ENCODE peak calls at places on chromosomes 6 and 20, in eight cellular contexts. One of them, this sample, is unnamed.

GRCh38 chr6:20729086-20729485 is 194.8 kb downstream of the CDKAL1 start:
- DNase-seq in HEK293T: no peak
- DNase-seq in heart left ventricle: no peak
- DNase-seq in KBM-7: no peak
- DNase-seq in M059J: no peak
- DNase-seq in IMR-90: no peak
- DNase-seq in activated CD4-positive, alpha-beta memory T cell treated with anti-CD3 and anti-CD28 coated beads for 36 hours: no peak
- DNase-seq in HFFc6: no peak
- DNase-seq in this sample: no peak

GRCh38 chr20:47389867-47390347 is 33.4 kb upstream of the ZMYND8 start:
- DNase-seq in HEK293T: no peak
- DNase-seq in heart left ventricle: no peak
- DNase-seq in KBM-7: no peak
- DNase-seq in M059J: peak; percentile 96
- DNase-seq in IMR-90: peak; percentile 53
- DNase-seq in activated CD4-positive, alpha-beta memory T cell treated with anti-CD3 and anti-CD28 coated beads for 36 hours: no peak
- DNase-seq in HFFc6: peak; percentile 86
- DNase-seq in this sample: peak; percentile 77

GRCh38 chr6:106163446-106163965 is 77.4 kb downstream of the PRDM1 start:
- DNase-seq in HEK293T: peak; percentile 17
- DNase-seq in heart left ventricle: no peak
- DNase-seq in KBM-7: peak; percentile 59
- DNase-seq in M059J: peak; percentile 96
- DNase-seq in IMR-90: peak; percentile 76
- DNase-seq in activated CD4-positive, alpha-beta memory T cell treated with anti-CD3 and anti-CD28 coated beads for 36 hours: peak; percentile 80
- DNase-seq in HFFc6: peak; percentile 82
- DNase-seq in this sample: peak; percentile 92

GRCh38 chr6:165674155-165675029 is 11.4 kb upstream of the PDE10A start:
- DNase-seq in HEK293T: peak; percentile 83
- DNase-seq in heart left ventricle: no peak
- DNase-seq in KBM-7: peak; percentile 14
- DNase-seq in M059J: no peak
- DNase-seq in IMR-90: no peak
- DNase-seq in activated CD4-positive, alpha-beta memory T cell treated with anti-CD3 and anti-CD28 coated beads for 36 hours: no peak
- DNase-seq in HFFc6: no peak
- DNase-seq in this sample: no peak

GRCh38 chr6:129959358-129959930 is 58.9 kb upstream of the L3MBTL3 start:
- DNase-seq in HEK293T: no peak
- DNase-seq in heart left ventricle: no peak
- DNase-seq in KBM-7: no peak
- DNase-seq in M059J: peak; percentile 59
- DNase-seq in IMR-90: no peak
- DNase-seq in activated CD4-positive, alpha-beta memory T cell treated with anti-CD3 and anti-CD28 coated beads for 36 hours: no peak
- DNase-seq in HFFc6: no peak
- DNase-seq in this sample: no peak

GRCh38 chr6:80464901-80465300 is 358.4 kb downstream of the BCKDHB start:
- DNase-seq in HEK293T: no peak
- DNase-seq in heart left ventricle: no peak
- DNase-seq in KBM-7: no peak
- DNase-seq in M059J: no peak
- DNase-seq in IMR-90: no peak
- DNase-seq in activated CD4-positive, alpha-beta memory T cell treated with anti-CD3 and anti-CD28 coated beads for 36 hours: no peak
- DNase-seq in HFFc6: no peak
- DNase-seq in this sample: no peak

GRCh38 chr20:2408111-2408510 is 27.4 kb downstream of the TGM6 start:
- DNase-seq in HEK293T: no peak
- DNase-seq in heart left ventricle: no peak
- DNase-seq in KBM-7: no peak
- DNase-seq in M059J: no peak
- DNase-seq in IMR-90: no peak
- DNase-seq in activated CD4-positive, alpha-beta memory T cell treated with anti-CD3 and anti-CD28 coated beads for 36 hours: no peak
- DNase-seq in HFFc6: no peak
- DNase-seq in this sample: no peak

GRCh38 chr20:46709459-46710148 is at the start of gene SLC2A10:
- DNase-seq in HEK293T: peak; percentile 53
- DNase-seq in heart left ventricle: peak; percentile 68
- DNase-seq in KBM-7: no peak
- DNase-seq in M059J: peak; percentile 58
- DNase-seq in IMR-90: peak; percentile 61
- DNase-seq in activated CD4-positive, alpha-beta memory T cell treated with anti-CD3 and anti-CD28 coated beads for 36 hours: no peak
- DNase-seq in HFFc6: peak; percentile 36
- DNase-seq in this sample: peak; percentile 86

GRCh38 chr6:154605207-154605877 is 94.9 kb upstream of the CNKSR3 start:
- DNase-seq in HEK293T: no peak
- DNase-seq in heart left ventricle: no peak
- DNase-seq in KBM-7: no peak
- DNase-seq in M059J: peak; percentile 84
- DNase-seq in IMR-90: no peak
- DNase-seq in activated CD4-positive, alpha-beta memory T cell treated with anti-CD3 and anti-CD28 coated beads for 36 hours: peak; percentile 55
- DNase-seq in HFFc6: no peak
- DNase-seq in this sample: no peak

GRCh38 chr6:13709698-13710551 is 1.7 kb downstream of the RANBP9 start:
- DNase-seq in HEK293T: no peak
- DNase-seq in heart left ventricle: no peak
- DNase-seq in KBM-7: peak; percentile 60
- DNase-seq in M059J: no peak
- DNase-seq in IMR-90: peak; percentile 79
- DNase-seq in activated CD4-positive, alpha-beta memory T cell treated with anti-CD3 and anti-CD28 coated beads for 36 hours: peak; percentile 25
- DNase-seq in HFFc6: peak; percentile 26
- DNase-seq in this sample: peak; percentile 59

GRCh38 chr20:40009542-40009941 is 679.5 kb downstream of the MAFB start:
- DNase-seq in HEK293T: no peak
- DNase-seq in heart left ventricle: no peak
- DNase-seq in KBM-7: no peak
- DNase-seq in M059J: peak; percentile 52
- DNase-seq in IMR-90: peak; percentile 41
- DNase-seq in activated CD4-positive, alpha-beta memory T cell treated with anti-CD3 and anti-CD28 coated beads for 36 hours: no peak
- DNase-seq in HFFc6: no peak
- DNase-seq in this sample: peak; percentile 70

GRCh38 chr6:36650848-36651247 is 27.7 kb upstream of the CDKN1A start:
- DNase-seq in HEK293T: no peak
- DNase-seq in heart left ventricle: no peak
- DNase-seq in KBM-7: peak; percentile 65
- DNase-seq in M059J: no peak
- DNase-seq in IMR-90: no peak
- DNase-seq in activated CD4-positive, alpha-beta memory T cell treated with anti-CD3 and anti-CD28 coated beads for 36 hours: no peak
- DNase-seq in HFFc6: no peak
- DNase-seq in this sample: no peak

GRCh38 chr6:7238900-7239589 is 74.0 kb downstream of the SSR1 start:
- DNase-seq in HEK293T: peak; percentile 81
- DNase-seq in heart left ventricle: peak; percentile 83
- DNase-seq in KBM-7: peak; percentile 80
- DNase-seq in M059J: peak; percentile 78
- DNase-seq in IMR-90: peak; percentile 67
- DNase-seq in activated CD4-positive, alpha-beta memory T cell treated with anti-CD3 and anti-CD28 coated beads for 36 hours: peak; percentile 86
- DNase-seq in HFFc6: peak; percentile 69
- DNase-seq in this sample: peak; percentile 88

GRCh38 chr6:43472515-43472914 is 4.9 kb upstream of the TJAP1 start:
- DNase-seq in HEK293T: no peak
- DNase-seq in heart left ventricle: no peak
- DNase-seq in KBM-7: no peak
- DNase-seq in M059J: no peak
- DNase-seq in IMR-90: no peak
- DNase-seq in activated CD4-positive, alpha-beta memory T cell treated with anti-CD3 and anti-CD28 coated beads for 36 hours: no peak
- DNase-seq in HFFc6: no peak
- DNase-seq in this sample: no peak

GRCh38 chr6:28393912-28394662 is 5.5 kb downstream of the ZSCAN12 start:
- DNase-seq in HEK293T: no peak
- DNase-seq in heart left ventricle: no peak
- DNase-seq in KBM-7: peak; percentile 28
- DNase-seq in M059J: peak; percentile 25
- DNase-seq in IMR-90: peak; percentile 2
- DNase-seq in activated CD4-positive, alpha-beta memory T cell treated with anti-CD3 and anti-CD28 coated beads for 36 hours: no peak
- DNase-seq in HFFc6: no peak
- DNase-seq in this sample: peak; percentile 27

GRCh38 chr6:136737343-136738177 is 54.7 kb downstream of the MAP3K5 start:
- DNase-seq in HEK293T: no peak
- DNase-seq in heart left ventricle: no peak
- DNase-seq in KBM-7: no peak
- DNase-seq in M059J: peak; percentile 4
- DNase-seq in IMR-90: peak; percentile 82
- DNase-seq in activated CD4-positive, alpha-beta memory T cell treated with anti-CD3 and anti-CD28 coated beads for 36 hours: no peak
- DNase-seq in HFFc6: no peak
- DNase-seq in this sample: peak; percentile 20

GRCh38 chr20:63114006-63114692 is 101.8 kb downstream of the YTHDF1 start:
- DNase-seq in HEK293T: no peak
- DNase-seq in heart left ventricle: no peak
- DNase-seq in KBM-7: no peak
- DNase-seq in M059J: no peak
- DNase-seq in IMR-90: no peak
- DNase-seq in activated CD4-positive, alpha-beta memory T cell treated with anti-CD3 and anti-CD28 coated beads for 36 hours: no peak
- DNase-seq in HFFc6: no peak
- DNase-seq in this sample: no peak

GRCh38 chr20:51365670-51366069 is 176.8 kb downstream of the NFATC2 start:
- DNase-seq in HEK293T: no peak
- DNase-seq in heart left ventricle: no peak
- DNase-seq in KBM-7: no peak
- DNase-seq in M059J: peak; percentile 98
- DNase-seq in IMR-90: peak; percentile 92
- DNase-seq in activated CD4-positive, alpha-beta memory T cell treated with anti-CD3 and anti-CD28 coated beads for 36 hours: no peak
- DNase-seq in HFFc6: peak; percentile 80
- DNase-seq in this sample: peak; percentile 91

GRCh38 chr6:134589512-134589911 is 271.6 kb upstream of the SGK1 start:
- DNase-seq in HEK293T: no peak
- DNase-seq in heart left ventricle: no peak
- DNase-seq in KBM-7: no peak
- DNase-seq in M059J: peak; percentile 98
- DNase-seq in IMR-90: peak; percentile 100
- DNase-seq in activated CD4-positive, alpha-beta memory T cell treated with anti-CD3 and anti-CD28 coated beads for 36 hours: no peak
- DNase-seq in HFFc6: peak; percentile 99
- DNase-seq in this sample: peak; percentile 99

GRCh38 chr6:83868639-83869038 is 9.2 kb downstream of the CYB5R4 start:
- DNase-seq in HEK293T: no peak
- DNase-seq in heart left ventricle: no peak
- DNase-seq in KBM-7: no peak
- DNase-seq in M059J: peak; percentile 80
- DNase-seq in IMR-90: peak; percentile 77
- DNase-seq in activated CD4-positive, alpha-beta memory T cell treated with anti-CD3 and anti-CD28 coated beads for 36 hours: no peak
- DNase-seq in HFFc6: peak; percentile 64
- DNase-seq in this sample: peak; percentile 82

GRCh38 chr6:105740946-105741605 is 338.2 kb upstream of the PREP start:
- DNase-seq in HEK293T: no peak
- DNase-seq in heart left ventricle: no peak
- DNase-seq in KBM-7: no peak
- DNase-seq in M059J: peak; percentile 8
- DNase-seq in IMR-90: peak; percentile 31
- DNase-seq in activated CD4-positive, alpha-beta memory T cell treated with anti-CD3 and anti-CD28 coated beads for 36 hours: no peak
- DNase-seq in HFFc6: peak; percentile 11
- DNase-seq in this sample: peak; percentile 68

GRCh38 chr6:161963634-161964244 is 689.9 kb upstream of the AGPAT4 start:
- DNase-seq in HEK293T: no peak
- DNase-seq in heart left ventricle: no peak
- DNase-seq in KBM-7: no peak
- DNase-seq in M059J: no peak
- DNase-seq in IMR-90: no peak
- DNase-seq in activated CD4-positive, alpha-beta memory T cell treated with anti-CD3 and anti-CD28 coated beads for 36 hours: no peak
- DNase-seq in HFFc6: no peak
- DNase-seq in this sample: no peak